ENCODE peak calls at places on chromosomes 5 and 9, in nine cellular contexts. Q is psoas muscle; N is choroid plexus epithelial cell; Z is Calu3; G is HFF-Myc; Y is foreskin fibroblast; E is neural crest cell; P is AG09309; K is activated CD8-positive, alpha-beta T cell treated with anti-CD3 and anti-CD28 coated beads for 36 hours. R is an unnamed sample.
A peak's percentile ranks its signal among the peaks of the same experiment; 100 is the strongest.

GRCh38 chr5:171242521-171242920 is 66.5 kb upstream of the TLX3 start:
- DNase-seq in Q (no peak), N (no peak), Z (no peak), G (peak; percentile 1), Y (peak; percentile 32), E (no peak), P (peak; percentile 33), K (no peak), R (no peak)

GRCh38 chr5:168790037-168790635 is 211.0 kb upstream of the PANK3 start:
- DNase-seq in Q (no peak), N (no peak), Z (no peak), G (no peak), Y (no peak), E (no peak), P (no peak), K (no peak), R (peak; percentile 8)

GRCh38 chr5:16508730-16509531 is 43.3 kb upstream of the ZNF622 start:
- DNase-seq in Q (peak; percentile 92), N (no peak), Z (peak; percentile 74), G (no peak), Y (no peak), E (no peak), P (no peak), K (no peak), R (peak; percentile 4)

GRCh38 chr5:67453526-67453925 is 256.9 kb upstream of the CD180 start:
- DNase-seq in Q (no peak), N (peak; percentile 63), Z (no peak), G (no peak), Y (peak; percentile 6), E (no peak), P (no peak), K (no peak), R (no peak)

GRCh38 chr9:133787749-133788015 is 49.5 kb upstream of the SARDH start:
- DNase-seq in Q (peak; percentile 53), N (peak; percentile 33), Z (no peak), G (no peak), Y (no peak), E (no peak), P (no peak), K (peak; percentile 25), R (peak; percentile 11)

GRCh38 chr9:132012704-132013345 is 66.8 kb downstream of the MED27 start:
- DNase-seq in Q (no peak), N (no peak), Z (no peak), G (no peak), Y (no peak), E (no peak), P (no peak), K (no peak), R (no peak)

GRCh38 chr5:111606194-111606593 is 93.9 kb upstream of the STARD4 start:
- DNase-seq in Q (no peak), N (no peak), Z (no peak), G (no peak), Y (no peak), E (no peak), P (no peak), K (no peak), R (no peak)

GRCh38 chr5:55410840-55411239 is 103.1 kb downstream of the MTREX start:
- DNase-seq in Q (no peak), N (no peak), Z (no peak), G (no peak), Y (no peak), E (no peak), P (no peak), K (no peak), R (no peak)

GRCh38 chr5:56637321-56637920 is 177.9 kb upstream of the MAP3K1 start:
- DNase-seq in Q (no peak), N (peak; percentile 57), Z (peak; percentile 37), G (no peak), Y (no peak), E (no peak), P (no peak), K (no peak), R (no peak)

GRCh38 chr5:82405618-82406199 is 127.6 kb upstream of the RPS23 start:
- DNase-seq in Q (no peak), N (peak; percentile 99), Z (no peak), G (no peak), Y (peak; percentile 96), E (no peak), P (peak; percentile 94), K (no peak), R (peak; percentile 100)

GRCh38 chr5:10355071-10355889 is 1.8 kb downstream of the MARCHF6 start:
- DNase-seq in Q (no peak), N (peak; percentile 39), Z (no peak), G (no peak), Y (peak; percentile 42), E (no peak), P (no peak), K (peak; percentile 54), R (peak; percentile 31)
- TF ChIP-seq CTCF in Q (no peak), N (no peak), Z (no peak), G (no peak), Y (no peak), E (no peak), P (no peak), K (no peak), R (no peak)

GRCh38 chr5:147397616-147398015 is 112.3 kb downstream of the DPYSL3 start:
- DNase-seq in Q (no peak), N (no peak), Z (peak; percentile 8), G (no peak), Y (no peak), E (no peak), P (no peak), K (no peak), R (no peak)
- TF ChIP-seq CTCF in Q (no peak), N (peak; percentile 15), Z (peak; percentile 52), G (no peak), Y (no peak), E (no peak), P (no peak), K (no peak), R (no peak)

GRCh38 chr5:94223231-94223630 is 395.2 kb downstream of the KIAA0825 start:
- DNase-seq in Q (no peak), N (no peak), Z (no peak), G (no peak), Y (no peak), E (no peak), P (no peak), K (no peak), R (no peak)

DNA sequence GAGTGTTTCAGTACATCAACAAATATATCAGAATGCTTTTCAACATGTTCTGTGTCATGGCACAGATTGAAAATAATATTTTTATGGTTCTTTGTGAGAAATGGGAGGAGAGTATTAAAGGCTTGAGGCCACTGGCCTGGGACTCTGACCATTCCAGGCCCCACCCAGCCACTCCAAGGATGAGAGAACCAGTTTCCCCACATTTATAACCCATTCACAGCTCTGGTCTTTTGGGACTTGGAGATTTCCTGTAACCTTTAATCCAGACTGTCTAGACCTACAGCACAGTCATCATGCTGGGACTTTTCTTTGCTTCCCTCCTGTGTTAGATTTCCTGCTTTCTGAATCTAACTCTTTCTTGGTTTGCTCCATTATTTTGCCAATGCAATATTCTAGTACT is 389.6 kb downstream of the KIAA0825 start:
- DNase-seq in Q (no peak), N (no peak), Z (peak; percentile 72), G (no peak), Y (no peak), E (no peak), P (no peak), K (no peak), R (peak; percentile 19)
- TF ChIP-seq CTCF in Q (no peak), N (no peak), Z (no peak), G (no peak), Y (no peak), E (no peak), P (no peak), K (no peak), R (no peak)

DNA sequence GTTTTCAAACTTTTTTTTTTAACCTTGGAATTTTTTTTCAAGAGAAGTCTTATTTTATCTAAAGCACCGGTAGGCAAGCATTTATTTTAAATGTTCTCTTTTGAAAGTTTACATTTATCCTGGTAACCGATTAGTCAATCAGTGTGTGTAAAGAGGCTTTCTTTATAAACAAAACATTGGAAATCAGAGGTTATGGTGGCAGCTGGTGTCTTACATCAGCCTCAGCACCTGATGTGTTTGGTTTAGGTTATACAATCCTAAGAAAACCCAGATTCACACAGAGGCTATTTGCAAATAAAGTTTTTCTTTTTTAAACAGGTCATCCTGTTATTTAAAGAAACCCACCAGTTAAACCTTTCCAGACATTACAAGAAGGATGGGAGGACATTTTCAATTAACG is 173.3 kb upstream of the GDNF start:
- DNase-seq in Q (no peak), N (no peak), Z (no peak), G (no peak), Y (no peak), E (no peak), P (no peak), K (no peak), R (no peak)
- TF ChIP-seq CTCF in Q (no peak), N (no peak), Z (no peak), G (no peak), Y (no peak), E (no peak), P (no peak), K (no peak), R (no peak)

GRCh38 chr9:38227061-38227540 is 158.1 kb upstream of the SHB start:
- DNase-seq in Q (peak; percentile 53), N (peak; percentile 97), Z (peak; percentile 81), G (peak; percentile 45), Y (peak; percentile 27), E (no peak), P (peak; percentile 46), K (peak; percentile 84), R (peak; percentile 66)

GRCh38 chr9:38229830-38230155 is 160.8 kb upstream of the SHB start:
- DNase-seq in Q (no peak), N (no peak), Z (no peak), G (no peak), Y (no peak), E (no peak), P (no peak), K (no peak), R (no peak)

GRCh38 chr9:38227656-38228055 is 158.6 kb upstream of the SHB start:
- DNase-seq in Q (no peak), N (peak; percentile 61), Z (no peak), G (no peak), Y (no peak), E (no peak), P (no peak), K (peak; percentile 64), R (no peak)

GRCh38 chr9:38228331-38229122 is 159.5 kb upstream of the SHB start:
- DNase-seq in Q (no peak), N (no peak), Z (no peak), G (no peak), Y (no peak), E (no peak), P (no peak), K (no peak), R (no peak)

DNA sequence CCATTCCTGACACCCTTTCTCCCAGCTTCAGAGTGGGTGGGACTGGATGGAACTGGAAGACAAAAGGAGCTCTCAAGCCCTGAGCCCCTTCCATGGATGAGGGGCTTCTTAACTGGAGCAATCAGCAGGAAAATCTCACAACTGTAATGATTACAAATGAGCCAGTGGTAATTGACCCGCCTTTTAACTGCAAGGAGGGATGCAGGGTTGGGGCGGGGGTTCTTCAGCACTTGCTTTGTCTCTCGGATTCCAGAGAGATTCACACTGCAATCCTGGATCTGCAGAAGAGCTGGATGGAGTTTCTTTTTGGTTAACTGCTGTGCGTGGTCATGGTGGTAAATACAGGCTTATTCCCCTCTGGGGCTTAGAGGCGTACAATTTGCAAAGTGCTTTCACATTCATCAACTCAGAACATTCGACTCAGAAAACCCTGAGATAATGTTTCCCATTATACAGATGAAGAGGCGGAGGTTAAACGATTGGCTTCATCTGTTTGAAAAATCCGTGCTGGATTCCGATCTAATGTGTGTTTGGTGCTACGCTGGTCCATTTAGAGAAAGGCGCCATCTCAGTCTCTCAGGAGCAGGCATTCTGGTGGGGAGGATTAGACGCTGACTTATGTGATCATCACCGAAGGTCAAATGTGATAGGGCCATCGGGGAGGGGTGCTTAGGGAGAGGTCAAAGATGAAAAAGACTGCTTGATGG is 160.2 kb upstream of the SHB start:
- DNase-seq in Q (no peak), N (no peak), Z (no peak), G (no peak), Y (no peak), E (no peak), P (no peak), K (no peak), R (no peak)
- TF ChIP-seq CTCF in Q (no peak), N (no peak), Z (no peak), G (no peak), Y (no peak), E (no peak), P (no peak), K (no peak), R (no peak)